ENCODE peak calls at places on chromosomes 7 and 10, in five cellular contexts. A, W, J, Z and S are unnamed samples.
A peak's percentile ranks its signal among the peaks of the same experiment; 100 is the strongest.

GRCh38 chr7:149307775-149308501 is 45.9 kb downstream of the ZNF783 start:
- DNase-seq in W (no peak), A (no peak), Z (no peak), J (no peak), S (no peak)

GRCh38 chr7:108630002-108630401 is 60.3 kb downstream of the DNAJB9 start:
- DNase-seq in Z (no peak), W (peak; percentile 85), J (peak; percentile 4), A (no peak), S (no peak)

GRCh38 chr10:66629976-66630375 is 295.9 kb upstream of the LRRTM3 start:
- DNase-seq in J (peak; percentile 3), A (no peak), Z (no peak), W (no peak), S (no peak)

GRCh38 chr7:76225951-76226350 is 24.3 kb downstream of the SRRM3 start:
- DNase-seq in J (no peak), Z (no peak), A (no peak), W (no peak), S (no peak)

GRCh38 chr7:150945853-150946825 is 32.0 kb downstream of the KCNH2 start:
- DNase-seq in Z (no peak), W (no peak), J (peak; percentile 47), A (peak; percentile 95), S (no peak)

GRCh38 chr7:144824360-144824759 is 11.5 kb downstream of the TPK1 start:
- DNase-seq in A (no peak), J (peak; percentile 80), Z (no peak), W (peak; percentile 74), S (no peak)

GRCh38 chr7:39683216-39683845 is 60.0 kb downstream of the RALA start:
- DNase-seq in W (peak; percentile 59), J (peak; percentile 65), A (no peak), Z (no peak), S (no peak)

GRCh38 chr7:74289018-74289659 is at the start of gene CLIP2:
- DNase-seq in A (peak; percentile 88), J (peak; percentile 75), W (peak; percentile 82), Z (peak; percentile 90), S (no peak)

GRCh38 chr10:132146271-132146671 is 40.5 kb upstream of the DPYSL4 start:
- DNase-seq in A (no peak), Z (no peak), J (no peak), W (no peak), S (no peak)

GRCh38 chr7:128963327-128963757 is 25.6 kb downstream of the IRF5 start:
- DNase-seq in W (no peak), Z (no peak), A (no peak), J (peak; percentile 22), S (no peak)

GRCh38 chr7:28990200-28990960 is 32.2 kb upstream of the TRIL start:
- DNase-seq in Z (no peak), A (no peak), J (peak; percentile 54), W (peak; percentile 25), S (no peak)

GRCh38 chr10:113523071-113523470 is 29.8 kb upstream of the HABP2 start:
- DNase-seq in J (no peak), A (no peak), W (no peak), Z (no peak), S (no peak)

GRCh38 chr7:51249187-51249945 is 67.2 kb downstream of the COBL start:
- DNase-seq in W (no peak), Z (no peak), A (no peak), J (no peak), S (no peak)

GRCh38 chr10:77909755-77910375 is 16.7 kb downstream of the DLG5 start:
- DNase-seq in A (no peak), Z (no peak), W (peak; percentile 70), J (peak; percentile 67), S (peak; percentile 8)

GRCh38 chr10:14560274-14560673 is 214.4 kb downstream of the FAM107B start:
- DNase-seq in A (no peak), W (peak; percentile 38), Z (peak; percentile 26), J (peak; percentile 57), S (no peak)

GRCh38 chr7:111198255-111198654 is 107.3 kb downstream of the LRRN3 start:
- DNase-seq in Z (no peak), A (no peak), J (peak; percentile 100), W (peak; percentile 100), S (peak; percentile 99)

GRCh38 chr7:92645531-92646061 is 55.4 kb upstream of the FAM133B start:
- DNase-seq in J (peak; percentile 46), Z (no peak), W (no peak), A (no peak), S (no peak)

GRCh38 chr7:140596751-140597424 is 43.7 kb downstream of the DENND2A start:
- DNase-seq in A (no peak), W (peak; percentile 85), J (peak; percentile 89), Z (no peak), S (no peak)

GRCh38 chr10:47137311-47137851 is 162.6 kb upstream of the GDF10 start:
- DNase-seq in W (peak; percentile 73), J (peak; percentile 91), A (no peak), Z (no peak), S (peak; percentile 79)

GRCh38 chr10:113335603-113336002 is 217.2 kb upstream of the HABP2 start:
- DNase-seq in Z (peak; percentile 35), J (peak; percentile 39), A (no peak), W (peak; percentile 22), S (no peak)

GRCh38 chr7:27123021-27123476 is 7.5 kb downstream of the HOXA4 start:
- DNase-seq in Z (no peak), W (peak; percentile 54), J (peak; percentile 64), A (no peak), S (no peak)

GRCh38 chr10:11043446-11044127 is 25.9 kb downstream of the CELF2 start:
- DNase-seq in J (no peak), A (no peak), W (no peak), Z (no peak), S (no peak)

GRCh38 chr7:33459340-33459751 is 330.0 kb downstream of the BBS9 start:
- DNase-seq in J (peak; percentile 29), Z (peak; percentile 69), A (no peak), W (peak; percentile 66), S (peak; percentile 52)

GRCh38 chr7:136869991-136870798 is 1.7 kb downstream of the CHRM2 start:
- DNase-seq in Z (peak; percentile 42), J (peak; percentile 25), A (peak; percentile 71), W (peak; percentile 27), S (no peak)

GRCh38 chr10:97553575-97554100 is 18.9 kb upstream of the ANKRD2 start:
- DNase-seq in Z (peak; percentile 77), J (peak; percentile 46), A (peak; percentile 82), W (peak; percentile 81), S (no peak)

GRCh38 chr10:11772575-11773288 is 30.6 kb downstream of the ECHDC3 start:
- DNase-seq in Z (no peak), A (no peak), J (no peak), W (no peak), S (no peak)

GRCh38 chr10:31157125-31157983 is 125.7 kb upstream of the ZNF438 start:
- DNase-seq in Z (no peak), W (peak; percentile 87), J (peak; percentile 90), A (peak; percentile 81), S (no peak)

GRCh38 chr7:49243521-49243920 is 319.2 kb downstream of the CDC14C start:
- DNase-seq in A (no peak), Z (no peak), J (no peak), W (no peak), S (no peak)
- TF ChIP-seq CTCF in A (no peak), Z (no peak), J (no peak), W (no peak), S (no peak)

GRCh38 chr7:24932815-24933214 is 47.2 kb downstream of the OSBPL3 start:
- DNase-seq in Z (no peak), J (peak; percentile 56), A (no peak), W (no peak), S (no peak)
- H3K4me3 ChIP-seq in Z (no peak overlapping the region), J (no peak overlapping the region), A (no peak overlapping the region), W (no peak overlapping the region), S (no peak overlapping the region)

GRCh38 chr10:13518076-13518692 is 10.6 kb downstream of the BEND7 start:
- DNase-seq in J (no peak), A (no peak), Z (peak; percentile 34), W (peak; percentile 27), S (no peak)
- TF ChIP-seq CTCF in J (peak; percentile 31), A (peak; percentile 41), Z (peak; percentile 68), W (peak; percentile 57), S (peak; percentile 66)

GRCh38 chr10:129531195-129531968 is 64.3 kb downstream of the MGMT start:
- DNase-seq in W (peak; percentile 10), Z (peak; percentile 24), J (peak; percentile 71), A (no peak), S (no peak)

GRCh38 chr10:129533281-129533680 is 66.2 kb downstream of the MGMT start:
- DNase-seq in J (no peak), A (no peak), Z (no peak), W (no peak), S (no peak)

GRCh38 chr10:129530486-129531065 is 63.5 kb downstream of the MGMT start:
- DNase-seq in J (no peak), A (no peak), Z (no peak), W (no peak), S (no peak)

GRCh38 chr10:129532838-129533237 is 65.8 kb downstream of the MGMT start:
- DNase-seq in A (no peak), J (no peak), W (no peak), Z (no peak), S (no peak)

GRCh38 chr10:129531969-129532660 is 65.1 kb downstream of the MGMT start:
- DNase-seq in A (no peak), J (peak; percentile 43), Z (no peak), W (no peak), S (peak; percentile 10)
- H3K4me3 ChIP-seq in A (no peak overlapping the region), J (no peak overlapping the region), Z (no peak overlapping the region), W (no peak overlapping the region), S (no peak overlapping the region)

DNA sequence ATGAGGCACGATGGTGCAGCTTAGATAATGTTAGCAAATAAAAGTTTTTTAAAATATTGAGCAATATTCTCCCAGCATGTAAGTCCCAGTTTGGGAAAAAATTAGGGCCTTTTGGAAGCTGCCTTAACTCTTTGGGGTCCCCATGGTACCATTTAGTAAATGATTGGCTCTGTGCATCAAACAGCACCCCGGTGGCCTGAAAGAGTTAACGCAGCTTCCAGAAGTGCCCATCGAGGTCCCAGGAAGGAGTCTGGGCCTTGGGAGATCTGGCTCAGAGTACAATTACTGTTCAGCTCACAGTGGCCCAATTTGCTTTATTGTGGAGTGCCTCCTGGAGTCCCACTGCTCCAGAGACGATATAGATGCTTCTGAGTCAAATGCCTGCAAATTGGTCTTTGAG is 31.7 kb downstream of the WDFY4 start:
- DNase-seq in A (no peak), W (no peak), J (no peak), Z (no peak), S (no peak)
- TF ChIP-seq CTCF in A (no peak), W (no peak), J (no peak), Z (no peak), S (no peak)

DNA sequence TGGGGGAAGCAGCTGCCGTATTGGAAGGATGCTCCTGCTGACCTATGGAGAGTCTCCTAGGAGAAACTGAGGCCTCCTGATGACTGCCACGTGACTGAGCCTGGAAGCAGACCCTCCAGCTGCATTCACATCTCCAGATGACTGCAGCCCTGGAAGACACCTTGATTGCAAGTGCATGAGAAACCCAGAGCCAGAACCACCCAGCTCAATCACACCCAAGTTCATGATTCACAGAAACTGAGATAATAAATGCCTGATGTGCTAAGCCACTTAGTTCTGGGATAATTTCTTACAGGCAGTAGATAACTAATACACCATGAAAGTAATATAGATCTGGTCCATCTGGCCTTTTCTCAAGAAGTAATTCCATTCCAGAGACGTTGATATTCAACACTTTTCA is 208.0 kb upstream of the INHBA start:
- DNase-seq in A (no peak), W (no peak), Z (no peak), J (peak; percentile 60), S (no peak)
- H3K4me3 ChIP-seq in A (no peak overlapping the region), W (no peak overlapping the region), Z (no peak overlapping the region), J (no peak overlapping the region), S (no peak overlapping the region)